ENCODE peak calls at places on chromosome 11, in five cellular contexts. One of them, this sample, is unnamed.

GRCh38 chr11:118619444-118620205 is 12.2 kb downstream of the PHLDB1 start:
- DNase-seq in activated gamma-delta T cell: no peak
- DNase-seq in myocyte: peak
- DNase-seq in stomach: no peak
- DNase-seq in activated CD4-positive, alpha-beta T cell treated with anti-CD3 and anti-CD28 coated beads for 36 hours: no peak
- DNase-seq in this sample: peak

GRCh38 chr11:87437844-87438223 is 400.1 kb downstream of the TMEM135 start:
- DNase-seq in activated gamma-delta T cell: no peak
- DNase-seq in myocyte: peak
- DNase-seq in stomach: no peak
- DNase-seq in activated CD4-positive, alpha-beta T cell treated with anti-CD3 and anti-CD28 coated beads for 36 hours: no peak
- DNase-seq in this sample: no peak

GRCh38 chr11:8383227-8383626 is 119.5 kb upstream of the LMO1 start:
- DNase-seq in activated gamma-delta T cell: no peak
- DNase-seq in myocyte: no peak
- DNase-seq in stomach: no peak
- DNase-seq in activated CD4-positive, alpha-beta T cell treated with anti-CD3 and anti-CD28 coated beads for 36 hours: no peak
- DNase-seq in this sample: no peak

GRCh38 chr11:2775626-2776350 is 76.0 kb upstream of the KCNQ1OT1 start:
- DNase-seq in activated gamma-delta T cell: no peak
- DNase-seq in myocyte: no peak
- DNase-seq in stomach: peak
- DNase-seq in activated CD4-positive, alpha-beta T cell treated with anti-CD3 and anti-CD28 coated beads for 36 hours: peak
- DNase-seq in this sample: no peak

GRCh38 chr11:111951565-111951964 is 14.4 kb downstream of the DIXDC1 start:
- DNase-seq in activated gamma-delta T cell: no peak
- DNase-seq in myocyte: no peak
- DNase-seq in stomach: no peak
- DNase-seq in activated CD4-positive, alpha-beta T cell treated with anti-CD3 and anti-CD28 coated beads for 36 hours: no peak
- DNase-seq in this sample: no peak

GRCh38 chr11:10931761-10932700 is 74.2 kb upstream of the ZBED5 start:
- DNase-seq in activated gamma-delta T cell: no peak
- DNase-seq in myocyte: no peak
- DNase-seq in stomach: no peak
- DNase-seq in activated CD4-positive, alpha-beta T cell treated with anti-CD3 and anti-CD28 coated beads for 36 hours: no peak
- DNase-seq in this sample: no peak

GRCh38 chr11:34405079-34405858 is 33.5 kb upstream of the CAT start:
- DNase-seq in activated gamma-delta T cell: no peak
- DNase-seq in myocyte: peak
- DNase-seq in stomach: no peak
- DNase-seq in activated CD4-positive, alpha-beta T cell treated with anti-CD3 and anti-CD28 coated beads for 36 hours: peak
- DNase-seq in this sample: peak

GRCh38 chr11:34192481-34193401 is 87.3 kb downstream of the NAT10 start:
- DNase-seq in activated gamma-delta T cell: no peak
- DNase-seq in myocyte: peak
- DNase-seq in stomach: peak
- DNase-seq in activated CD4-positive, alpha-beta T cell treated with anti-CD3 and anti-CD28 coated beads for 36 hours: peak
- DNase-seq in this sample: peak

GRCh38 chr11:72683782-72684200 is 9.6 kb upstream of the PDE2A start:
- DNase-seq in activated gamma-delta T cell: peak
- DNase-seq in myocyte: peak
- DNase-seq in stomach: peak
- DNase-seq in activated CD4-positive, alpha-beta T cell treated with anti-CD3 and anti-CD28 coated beads for 36 hours: peak
- DNase-seq in this sample: peak

GRCh38 chr11:12725863-12726666 is 51.8 kb downstream of the TEAD1 start:
- DNase-seq in activated gamma-delta T cell: no peak
- DNase-seq in myocyte: peak
- DNase-seq in stomach: no peak
- DNase-seq in activated CD4-positive, alpha-beta T cell treated with anti-CD3 and anti-CD28 coated beads for 36 hours: no peak
- DNase-seq in this sample: no peak

GRCh38 chr11:65151500-65151899 is 17.2 kb upstream of the SYVN1 start:
- DNase-seq in activated gamma-delta T cell: no peak
- DNase-seq in myocyte: no peak
- DNase-seq in stomach: no peak
- DNase-seq in activated CD4-positive, alpha-beta T cell treated with anti-CD3 and anti-CD28 coated beads for 36 hours: no peak
- DNase-seq in this sample: no peak

GRCh38 chr11:66936326-66936725 is 21.9 kb downstream of the PC start:
- DNase-seq in activated gamma-delta T cell: no peak
- DNase-seq in myocyte: no peak
- DNase-seq in stomach: no peak
- DNase-seq in activated CD4-positive, alpha-beta T cell treated with anti-CD3 and anti-CD28 coated beads for 36 hours: no peak
- DNase-seq in this sample: no peak

GRCh38 chr11:117745346-117745745 is 51.7 kb downstream of the DSCAML1 start:
- DNase-seq in activated gamma-delta T cell: no peak
- DNase-seq in myocyte: no peak
- DNase-seq in stomach: no peak
- DNase-seq in activated CD4-positive, alpha-beta T cell treated with anti-CD3 and anti-CD28 coated beads for 36 hours: no peak
- DNase-seq in this sample: no peak

GRCh38 chr11:110971110-110971509 is 258.9 kb upstream of the ARHGAP20 start:
- DNase-seq in activated gamma-delta T cell: no peak
- DNase-seq in myocyte: peak
- DNase-seq in stomach: no peak
- DNase-seq in activated CD4-positive, alpha-beta T cell treated with anti-CD3 and anti-CD28 coated beads for 36 hours: no peak
- DNase-seq in this sample: peak

GRCh38 chr11:7994581-7995278 is 7.6 kb downstream of the EIF3F start:
- DNase-seq in activated gamma-delta T cell: no peak
- DNase-seq in myocyte: no peak
- DNase-seq in stomach: no peak
- DNase-seq in activated CD4-positive, alpha-beta T cell treated with anti-CD3 and anti-CD28 coated beads for 36 hours: no peak
- DNase-seq in this sample: no peak

GRCh38 chr11:63511349-63511748 is 5.5 kb downstream of the LGALS12 start:
- DNase-seq in activated gamma-delta T cell: no peak
- DNase-seq in myocyte: peak
- DNase-seq in stomach: no peak
- DNase-seq in activated CD4-positive, alpha-beta T cell treated with anti-CD3 and anti-CD28 coated beads for 36 hours: no peak
- DNase-seq in this sample: no peak

GRCh38 chr11:77175869-77176539 is 48.0 kb downstream of the MYO7A start:
- DNase-seq in activated gamma-delta T cell: no peak
- DNase-seq in myocyte: peak
- DNase-seq in stomach: no peak
- DNase-seq in activated CD4-positive, alpha-beta T cell treated with anti-CD3 and anti-CD28 coated beads for 36 hours: no peak
- DNase-seq in this sample: no peak

GRCh38 chr11:9704037-9704436 is 40.2 kb downstream of the SWAP70 start:
- DNase-seq in activated gamma-delta T cell: no peak
- DNase-seq in myocyte: no peak
- DNase-seq in stomach: no peak
- DNase-seq in activated CD4-positive, alpha-beta T cell treated with anti-CD3 and anti-CD28 coated beads for 36 hours: no peak
- DNase-seq in this sample: no peak

GRCh38 chr11:62394825-62395538 is 23.9 kb upstream of the SCGB1A1 start:
- DNase-seq in activated gamma-delta T cell: no peak
- DNase-seq in myocyte: peak
- DNase-seq in stomach: peak
- DNase-seq in activated CD4-positive, alpha-beta T cell treated with anti-CD3 and anti-CD28 coated beads for 36 hours: peak
- DNase-seq in this sample: peak

GRCh38 chr11:62400281-62400680 is 18.6 kb upstream of the SCGB1A1 start:
- DNase-seq in activated gamma-delta T cell: no peak
- DNase-seq in myocyte: no peak
- DNase-seq in stomach: no peak
- DNase-seq in activated CD4-positive, alpha-beta T cell treated with anti-CD3 and anti-CD28 coated beads for 36 hours: no peak
- DNase-seq in this sample: no peak

GRCh38 chr11:9619971-9620370 is 43.9 kb upstream of the SWAP70 start:
- DNase-seq in activated gamma-delta T cell: no peak
- DNase-seq in myocyte: no peak
- DNase-seq in stomach: no peak
- DNase-seq in activated CD4-positive, alpha-beta T cell treated with anti-CD3 and anti-CD28 coated beads for 36 hours: no peak
- DNase-seq in this sample: no peak

GRCh38 chr11:93585758-93586157 is 42.6 kb upstream of the SMCO4 start:
- DNase-seq in activated gamma-delta T cell: no peak
- DNase-seq in myocyte: peak
- DNase-seq in stomach: peak
- DNase-seq in activated CD4-positive, alpha-beta T cell treated with anti-CD3 and anti-CD28 coated beads for 36 hours: no peak
- DNase-seq in this sample: peak

GRCh38 chr11:130738618-130739017 is 177.7 kb downstream of the SNX19 start:
- DNase-seq in activated gamma-delta T cell: no peak
- DNase-seq in myocyte: peak
- DNase-seq in stomach: no peak
- DNase-seq in activated CD4-positive, alpha-beta T cell treated with anti-CD3 and anti-CD28 coated beads for 36 hours: no peak
- DNase-seq in this sample: no peak

GRCh38 chr11:78649361-78650215 is 74.9 kb upstream of the NARS2 start:
- DNase-seq in activated gamma-delta T cell: no peak
- DNase-seq in myocyte: no peak
- DNase-seq in stomach: no peak
- DNase-seq in activated CD4-positive, alpha-beta T cell treated with anti-CD3 and anti-CD28 coated beads for 36 hours: no peak
- DNase-seq in this sample: no peak

GRCh38 chr11:32437406-32438345 is 2.3 kb upstream of the WT1 start:
- DNase-seq in activated gamma-delta T cell: no peak
- DNase-seq in myocyte: no peak
- DNase-seq in stomach: no peak
- DNase-seq in activated CD4-positive, alpha-beta T cell treated with anti-CD3 and anti-CD28 coated beads for 36 hours: peak
- DNase-seq in this sample: no peak

GRCh38 chr11:47667555-47667954 is 25.2 kb upstream of the MTCH2 start:
- DNase-seq in activated gamma-delta T cell: no peak
- DNase-seq in myocyte: no peak
- DNase-seq in stomach: no peak
- DNase-seq in activated CD4-positive, alpha-beta T cell treated with anti-CD3 and anti-CD28 coated beads for 36 hours: peak
- DNase-seq in this sample: no peak

GRCh38 chr11:113628912-113629311 is 77.2 kb downstream of the TMPRSS5 start:
- DNase-seq in activated gamma-delta T cell: no peak
- DNase-seq in myocyte: peak
- DNase-seq in stomach: no peak
- DNase-seq in activated CD4-positive, alpha-beta T cell treated with anti-CD3 and anti-CD28 coated beads for 36 hours: no peak
- DNase-seq in this sample: no peak

GRCh38 chr11:43508511-43508918 is 149.8 kb downstream of the TTC17 start:
- DNase-seq in activated gamma-delta T cell: no peak
- DNase-seq in myocyte: no peak
- DNase-seq in stomach: no peak
- DNase-seq in activated CD4-positive, alpha-beta T cell treated with anti-CD3 and anti-CD28 coated beads for 36 hours: no peak
- DNase-seq in this sample: peak

GRCh38 chr11:28269621-28270020 is 161.4 kb downstream of the METTL15 start:
- DNase-seq in activated gamma-delta T cell: no peak
- DNase-seq in myocyte: no peak
- DNase-seq in stomach: no peak
- DNase-seq in activated CD4-positive, alpha-beta T cell treated with anti-CD3 and anti-CD28 coated beads for 36 hours: no peak
- DNase-seq in this sample: no peak

GRCh38 chr11:77062924-77063323 is 3.8 kb upstream of the CAPN5 start:
- DNase-seq in activated gamma-delta T cell: no peak
- DNase-seq in myocyte: no peak
- DNase-seq in stomach: no peak
- DNase-seq in activated CD4-positive, alpha-beta T cell treated with anti-CD3 and anti-CD28 coated beads for 36 hours: no peak
- DNase-seq in this sample: no peak

GRCh38 chr11:2512431-2513407 is 67.9 kb downstream of the KCNQ1 start:
- DNase-seq in activated gamma-delta T cell: no peak
- DNase-seq in myocyte: peak
- DNase-seq in stomach: peak
- DNase-seq in activated CD4-positive, alpha-beta T cell treated with anti-CD3 and anti-CD28 coated beads for 36 hours: peak
- DNase-seq in this sample: no peak

GRCh38 chr11:112279901-112280267 is 19.2 kb upstream of the PLET1 start:
- DNase-seq in activated gamma-delta T cell: peak
- DNase-seq in myocyte: peak
- DNase-seq in stomach: peak
- DNase-seq in activated CD4-positive, alpha-beta T cell treated with anti-CD3 and anti-CD28 coated beads for 36 hours: peak
- DNase-seq in this sample: no peak

GRCh38 chr11:95142431-95142830 is 52.8 kb downstream of the ENDOD1 start:
- DNase-seq in activated gamma-delta T cell: no peak
- DNase-seq in myocyte: no peak
- DNase-seq in stomach: no peak
- DNase-seq in activated CD4-positive, alpha-beta T cell treated with anti-CD3 and anti-CD28 coated beads for 36 hours: no peak
- DNase-seq in this sample: no peak

GRCh38 chr11:64059339-64060176 is 23.8 kb downstream of the FLRT1 start:
- DNase-seq in activated gamma-delta T cell: no peak
- DNase-seq in myocyte: no peak
- DNase-seq in stomach: no peak
- DNase-seq in activated CD4-positive, alpha-beta T cell treated with anti-CD3 and anti-CD28 coated beads for 36 hours: no peak
- DNase-seq in this sample: no peak

GRCh38 chr11:74636633-74637184 is 44.3 kb downstream of the POLD3 start:
- DNase-seq in activated gamma-delta T cell: no peak
- DNase-seq in myocyte: peak
- DNase-seq in stomach: no peak
- DNase-seq in activated CD4-positive, alpha-beta T cell treated with anti-CD3 and anti-CD28 coated beads for 36 hours: no peak
- DNase-seq in this sample: peak

GRCh38 chr11:16881766-16882165 is 132.4 kb downstream of the PLEKHA7 start:
- DNase-seq in activated gamma-delta T cell: no peak
- DNase-seq in myocyte: no peak
- DNase-seq in stomach: no peak
- DNase-seq in activated CD4-positive, alpha-beta T cell treated with anti-CD3 and anti-CD28 coated beads for 36 hours: no peak
- DNase-seq in this sample: no peak

This sample was measured in stromal cell of bone marrow.